ENCODE peak calls at places on chromosomes 1 and 21, in eight cellular contexts. W, J, O, V, A, G, R and I are unnamed samples.

GRCh38 chr1:20081331-20081810 is 11.4 kb downstream of the PLA2G5 start:
- DNase-seq in W (no peak), J (no peak), O (no peak), V (no peak), A (no peak), G (no peak), R (no peak), I (no peak)

GRCh38 chr1:44621841-44622286 is 52.4 kb downstream of the TMEM53 start:
- DNase-seq in W (no peak), J (no peak), O (peak; percentile 59), V (no peak), A (no peak), G (peak; percentile 70), R (no peak), I (no peak)

GRCh38 chr1:204584699-204585372 is 68.6 kb downstream of the MDM4 start:
- DNase-seq in W (no peak), J (peak; percentile 31), O (no peak), V (no peak), A (no peak), G (no peak), R (peak; percentile 16), I (no peak)

GRCh38 chr1:45643978-45644377 is 20.1 kb upstream of the CCDC17 start:
- DNase-seq in W (peak; percentile 54), J (peak; percentile 40), O (no peak), V (no peak), A (no peak), G (no peak), R (no peak), I (no peak)

GRCh38 chr1:84145051-84145450 is 980 bp downstream of the PRKACB start:
- DNase-seq in W (peak; percentile 41), J (peak; percentile 18), O (no peak), V (no peak), A (no peak), G (peak; percentile 23), R (no peak), I (peak; percentile 48)

GRCh38 chr1:16324456-16324890 is 27.8 kb downstream of the FBXO42 start:
- DNase-seq in W (no peak), J (no peak), O (peak; percentile 82), V (peak; percentile 35), A (no peak), G (peak; percentile 87), R (no peak), I (peak; percentile 70)

GRCh38 chr21:35770101-35770945 is 290.0 kb downstream of the SETD4 start:
- DNase-seq in W (no peak), J (no peak), O (no peak), V (no peak), A (no peak), G (no peak), R (no peak), I (no peak)

GRCh38 chr1:169601096-169601881 is 15.0 kb upstream of the F5 start:
- DNase-seq in W (no peak), J (no peak), O (peak; percentile 28), V (no peak), A (no peak), G (peak; percentile 20), R (no peak), I (no peak)

GRCh38 chr1:30520461-30520860 is 202.9 kb downstream of the MATN1 start:
- DNase-seq in W (no peak), J (no peak), O (no peak), V (no peak), A (no peak), G (no peak), R (no peak), I (no peak)

GRCh38 chr1:1889847-1890505 is 911 bp downstream of the GNB1 start:
- DNase-seq in W (peak; percentile 62), J (peak; percentile 52), O (peak; percentile 40), V (no peak), A (peak; percentile 82), G (peak; percentile 37), R (peak; percentile 15), I (no peak)

GRCh38 chr1:116765962-116766361 is 11.7 kb downstream of the CD2 start:
- DNase-seq in W (no peak), J (no peak), O (no peak), V (no peak), A (no peak), G (no peak), R (no peak), I (peak; percentile 57)

GRCh38 chr1:169604781-169605560 is 18.7 kb upstream of the F5 start:
- DNase-seq in W (no peak), J (no peak), O (no peak), V (no peak), A (no peak), G (no peak), R (peak; percentile 31), I (no peak)

GRCh38 chr1:2158272-2158671 is 36.3 kb downstream of the FAAP20 start:
- DNase-seq in W (no peak), J (no peak), O (no peak), V (no peak), A (no peak), G (no peak), R (no peak), I (no peak)

GRCh38 chr1:173894189-173894588 is 22.9 kb downstream of the SERPINC1 start:
- DNase-seq in W (no peak), J (no peak), O (no peak), V (no peak), A (no peak), G (no peak), R (no peak), I (peak; percentile 30)

GRCh38 chr1:107934573-107934972 is 30.4 kb downstream of the VAV3 start:
- DNase-seq in W (no peak), J (no peak), O (no peak), V (no peak), A (no peak), G (no peak), R (no peak), I (no peak)

GRCh38 chr1:107936498-107937481 is 28.2 kb downstream of the VAV3 start:
- DNase-seq in W (no peak), J (peak; percentile 22), O (peak; percentile 93), V (no peak), A (no peak), G (peak; percentile 62), R (no peak), I (peak; percentile 94)

GRCh38 chr1:107933736-107934135 is 31.2 kb downstream of the VAV3 start:
- DNase-seq in W (no peak), J (no peak), O (no peak), V (no peak), A (no peak), G (no peak), R (no peak), I (no peak)

GRCh38 chr1:107939256-107939655 is 25.7 kb downstream of the VAV3 start:
- DNase-seq in W (no peak), J (no peak), O (no peak), V (no peak), A (no peak), G (no peak), R (no peak), I (no peak)

DNA sequence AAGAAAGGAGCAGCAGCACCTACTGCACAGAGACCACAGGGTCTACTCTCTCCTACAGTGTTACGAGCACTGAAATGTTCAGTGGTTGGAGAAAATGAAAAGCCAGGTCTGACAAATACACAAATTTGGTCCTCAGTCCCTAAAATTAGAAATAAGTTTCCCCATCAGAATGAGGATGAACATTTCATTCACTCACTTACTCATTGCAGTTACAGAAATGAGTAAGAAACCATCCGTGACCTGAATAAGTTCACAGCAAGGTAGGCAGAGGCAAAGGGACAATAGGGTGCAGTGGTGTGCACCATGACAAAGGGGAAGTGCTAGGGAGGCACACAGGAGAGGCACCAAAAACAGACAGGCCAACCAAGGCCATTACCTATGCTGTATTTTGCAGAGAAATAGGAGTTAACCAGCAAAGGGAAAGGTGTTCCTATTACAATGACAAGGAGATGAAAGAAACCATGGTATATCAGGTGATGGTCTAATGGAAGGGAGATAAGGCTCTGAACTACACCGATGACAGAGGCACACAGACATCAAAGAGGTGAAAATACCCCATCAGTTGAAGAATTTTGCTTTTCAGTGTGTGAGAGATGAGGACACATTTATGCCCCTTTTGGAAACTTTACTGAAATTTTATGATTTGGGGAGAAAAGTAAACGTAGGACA is 29.4 kb downstream of the VAV3 start:
- DNase-seq in W (no peak), J (no peak), O (no peak), V (no peak), A (no peak), G (no peak), R (no peak), I (no peak)
- TF ChIP-seq CTCF in W (no peak), J (no peak), O (no peak), V (no peak), A (no peak), G (no peak), R (no peak), I (no peak)

GRCh38 chr1:211377539-211378461 is 51.2 kb downstream of the TRAF5 start:
- DNase-seq in W (no peak), J (no peak), O (no peak), V (no peak), A (no peak), G (no peak), R (no peak), I (no peak)
- H3K27ac ChIP-seq in W (no peak overlapping the region), J (peak overlapping the region; percentile 3), O (peak overlapping the region; percentile 15), V (no peak overlapping the region), A (no peak overlapping the region), G (no peak overlapping the region), R (no peak overlapping the region), I (no peak overlapping the region)

GRCh38 chr1:228646717-228647522 is 88.4 kb upstream of the RHOU start:
- DNase-seq in W (peak; percentile 45), J (peak; percentile 26), O (peak; percentile 41), V (peak; percentile 65), A (no peak), G (peak; percentile 39), R (no peak), I (peak; percentile 53)
- H3K27me3 ChIP-seq in W (peaks cover 28% of the 10 kb centered on the region), J (peaks cover 53% of the 10 kb centered on the region), O (peaks cover 4% of the 10 kb centered on the region), V (no peaks in the 10 kb centered on the region), A (peaks cover 54% of the 10 kb centered on the region), G (peaks cover 32% of the 10 kb centered on the region), R (peaks cover 52% of the 10 kb centered on the region), I (no peaks in the 10 kb centered on the region)

GRCh38 chr1:11979818-11980675 is at the start of gene MFN2:
- DNase-seq in W (peak; percentile 97), J (peak; percentile 98), O (peak; percentile 97), V (peak; percentile 95), A (peak; percentile 99), G (peak; percentile 97), R (peak; percentile 88), I (peak; percentile 95)

GRCh38 chr1:11981378-11982009 is 1.2 kb downstream of the MFN2 start:
- DNase-seq in W (no peak), J (no peak), O (no peak), V (no peak), A (no peak), G (no peak), R (no peak), I (peak; percentile 98)

GRCh38 chr1:11984121-11984520 is 3.9 kb downstream of the MFN2 start:
- DNase-seq in W (peak; percentile 42), J (peak; percentile 48), O (no peak), V (no peak), A (no peak), G (no peak), R (no peak), I (no peak)

GRCh38 chr1:11980676-11980972 is 380 bp downstream of the MFN2 start:
- DNase-seq in W (no peak), J (no peak), O (no peak), V (no peak), A (no peak), G (no peak), R (no peak), I (no peak)

DNA sequence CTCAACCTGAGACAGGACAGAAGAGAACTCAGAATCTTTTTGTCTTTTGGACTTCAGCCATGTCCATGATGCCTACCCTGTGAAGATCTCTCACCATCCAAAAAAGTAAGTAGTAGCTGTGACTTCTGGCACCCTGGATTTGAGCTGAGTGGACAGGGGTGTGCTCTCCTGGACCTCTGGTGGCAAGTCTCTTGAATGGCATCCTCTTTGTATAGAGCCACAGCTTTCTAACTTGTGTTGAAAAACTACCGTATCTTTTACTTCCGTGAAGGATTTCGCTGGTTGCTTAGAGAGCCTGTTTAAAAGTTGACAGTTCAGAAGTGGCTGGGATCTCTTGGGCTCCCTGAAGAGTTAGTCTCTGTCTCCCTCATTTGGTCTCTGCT is 1.8 kb downstream of the MFN2 start:
- DNase-seq in W (no peak), J (no peak), O (peak; percentile 33), V (no peak), A (no peak), G (peak; percentile 46), R (no peak), I (no peak)
- TF ChIP-seq CTCF in W (no peak), J (peak; percentile 61), O (peak; percentile 46), V (no peak), A (peak; percentile 20), G (peak; percentile 41), R (no peak), I (no peak)